ENCODE peak calls at places on chromosomes 2 and 18, in nine cellular contexts. Q, O, T, N, G, I, F, S and U are unnamed samples.

GRCh38 chr2:115739574-115739973 is 1297.1 kb downstream of the DPP10 start:
- DNase-seq in Q (no peak), O (no peak), T (no peak), N (no peak), G (no peak), I (no peak), F (no peak), S (no peak), U (no peak)

GRCh38 chr18:49728542-49728941 is 84.8 kb downstream of the ACAA2 start:
- DNase-seq in Q (peak), O (peak), T (peak), N (peak), G (no peak), I (peak), F (peak), S (peak), U (peak)

GRCh38 chr2:239668042-239668441 is 267.2 kb upstream of the HDAC4 start:
- DNase-seq in Q (no peak), O (no peak), T (no peak), N (no peak), G (no peak), I (no peak), F (no peak), S (no peak), U (no peak)

GRCh38 chr2:144041612-144042011 is 478.3 kb downstream of the ZEB2 start:
- DNase-seq in Q (no peak), O (no peak), T (no peak), N (no peak), G (no peak), I (no peak), F (no peak), S (no peak), U (no peak)

GRCh38 chr2:105545731-105546622 is 147.1 kb upstream of the FHL2 start:
- DNase-seq in Q (peak), O (peak), T (peak), N (peak), G (peak), I (peak), F (peak), S (peak), U (peak)

GRCh38 chr2:36733215-36733614 is 36.7 kb downstream of the VIT start:
- DNase-seq in Q (no peak), O (no peak), T (no peak), N (no peak), G (no peak), I (no peak), F (no peak), S (no peak), U (no peak)

GRCh38 chr2:54574107-54574859 is 118.2 kb downstream of the SPTBN1 start:
- DNase-seq in Q (no peak), O (peak), T (peak), N (peak), G (no peak), I (peak), F (peak), S (peak), U (no peak)

GRCh38 chr18:14916851-14917250 is 168.9 kb downstream of the ANKRD30B start:
- DNase-seq in Q (no peak), O (no peak), T (no peak), N (no peak), G (no peak), I (no peak), F (no peak), S (no peak), U (no peak)

GRCh38 chr18:50143295-50143694 is 51.7 kb downstream of the MYO5B start:
- DNase-seq in Q (no peak), O (no peak), T (no peak), N (no peak), G (no peak), I (no peak), F (no peak), S (no peak), U (no peak)

GRCh38 chr18:9952633-9953416 is 39.0 kb downstream of the VAPA start:
- DNase-seq in Q (no peak), O (peak), T (no peak), N (no peak), G (no peak), I (no peak), F (no peak), S (no peak), U (no peak)

GRCh38 chr2:39139511-39140237 is 18.8 kb upstream of the SOS1 start:
- DNase-seq in Q (no peak), O (no peak), T (no peak), N (no peak), G (no peak), I (no peak), F (no peak), S (no peak), U (no peak)

GRCh38 chr2:144233226-144234114 is 286.4 kb downstream of the ZEB2 start:
- DNase-seq in Q (no peak), O (no peak), T (no peak), N (no peak), G (no peak), I (no peak), F (no peak), S (no peak), U (no peak)

GRCh38 chr2:146532748-146533147 is 1312.1 kb upstream of the ACVR2A start:
- DNase-seq in Q (no peak), O (no peak), T (no peak), N (no peak), G (no peak), I (no peak), F (peak), S (no peak), U (peak)

GRCh38 chr2:24456610-24457556 is 34.2 kb upstream of the NCOA1 start:
- DNase-seq in Q (no peak), O (peak), T (peak), N (peak), G (no peak), I (peak), F (no peak), S (no peak), U (no peak)

GRCh38 chr2:26848336-26849055 is 564 bp downstream of the DPYSL5 start:
- DNase-seq in Q (peak), O (peak), T (no peak), N (no peak), G (no peak), I (peak), F (peak), S (no peak), U (peak)

GRCh38 chr2:196739031-196739430 is 60.5 kb downstream of the GTF3C3 start:
- DNase-seq in Q (no peak), O (no peak), T (no peak), N (no peak), G (no peak), I (no peak), F (no peak), S (no peak), U (no peak)

GRCh38 chr2:159185401-159186130 is 100.9 kb downstream of the WDSUB1 start:
- DNase-seq in Q (no peak), O (peak), T (peak), N (peak), G (no peak), I (peak), F (peak), S (no peak), U (peak)

GRCh38 chr2:94725543-94725942 is 145.7 kb upstream of the TEKT4 start:
- DNase-seq in Q (no peak), O (no peak), T (no peak), N (no peak), G (no peak), I (no peak), F (no peak), S (no peak), U (no peak)

GRCh38 chr2:38496927-38497669 is 105.6 kb downstream of the HNRNPLL start:
- DNase-seq in Q (no peak), O (peak), T (no peak), N (no peak), G (no peak), I (no peak), F (peak), S (no peak), U (no peak)